ENCODE peak calls at places on chromosome 19, in six cellular contexts. T is NCI-H2029; U is stimulated activated CD8-positive, alpha-beta memory T cell treated with anti-CD3 and anti-CD28 coated beads, Interleukin-2, amount 100 ng/mL, for 1 hour; I is lower leg skin; F is AML-193; K is A549. R is an unnamed sample.

GRCh38 chr19:18150776-18151624 is 2.0 kb upstream of the PIK3R2 start:
- DNase-seq in I (no peak), U (no peak), T (no peak), K (no peak), F (no peak), R (no peak)

GRCh38 chr19:17352608-17353280 is 15.4 kb downstream of the GTPBP3 start:
- DNase-seq in I (no peak), T (no peak), K (no peak), U (no peak), F (no peak), R (no peak)

GRCh38 chr19:8256276-8257051 is 47.3 kb downstream of the CERS4 start:
- DNase-seq in K (no peak), T (no peak), I (no peak), U (no peak), F (no peak), R (no peak)

GRCh38 chr19:11247934-11248333 is 8.5 kb downstream of the ANGPTL8 start:
- DNase-seq in F (no peak), I (no peak), T (no peak), K (no peak), U (no peak), R (no peak)

GRCh38 chr19:46376241-46377153 is 29.6 kb downstream of the PPP5C start:
- DNase-seq in T (no peak), K (no peak), U (no peak), F (no peak), I (no peak), R (no peak)

GRCh38 chr19:39415111-39416046 is 2.9 kb downstream of the PLEKHG2 start:
- DNase-seq in K (no peak), T (no peak), F (no peak), I (no peak), U (no peak), R (no peak)

GRCh38 chr19:40613669-40614594 is 12.8 kb downstream of the LTBP4 start:
- DNase-seq in U (peak), K (peak), I (peak), T (peak), F (no peak), R (peak)

GRCh38 chr19:38952395-38953165 is 21.8 kb downstream of the MRPS12 start:
- DNase-seq in F (peak), K (peak), I (no peak), T (peak), U (no peak), R (no peak)

GRCh38 chr19:7482584-7483439 is 6.0 kb downstream of the PEX11G start:
- DNase-seq in I (no peak), T (peak), K (no peak), F (no peak), U (no peak), R (no peak)

GRCh38 chr19:36152061-36152885 is at the start of gene COX7A1:
- DNase-seq in I (peak), F (no peak), U (no peak), K (no peak), T (no peak), R (no peak)

GRCh38 chr19:18254546-18255500 is 19.4 kb downstream of the IQCN start:
- DNase-seq in F (no peak), T (peak), K (no peak), U (no peak), I (no peak), R (no peak)

GRCh38 chr19:39078436-39079200 is 5.5 kb upstream of the ACP7 start:
- DNase-seq in F (no peak), K (peak), U (no peak), T (no peak), I (no peak), R (no peak)

GRCh38 chr19:45273532-45273877 is 22.4 kb downstream of the MARK4 start:
- DNase-seq in I (no peak), F (no peak), K (no peak), T (no peak), U (no peak), R (no peak)

GRCh38 chr19:18156841-18157464 is 4.0 kb downstream of the PIK3R2 start:
- DNase-seq in U (no peak), I (peak), K (peak), T (peak), F (no peak), R (no peak)

GRCh38 chr19:4517451-4518057 is 732 bp downstream of the PLIN4 start:
- DNase-seq in F (no peak), T (no peak), U (no peak), K (no peak), I (no peak), R (no peak)

GRCh38 chr19:33310606-33311325 is 8.4 kb upstream of the CEBPA start:
- DNase-seq in T (peak), I (no peak), K (no peak), F (no peak), U (no peak), R (no peak)

GRCh38 chr19:9885077-9885552 is 50.0 kb downstream of the PIN1 start:
- DNase-seq in T (no peak), U (no peak), I (peak), F (no peak), K (no peak), R (no peak)

GRCh38 chr19:38233740-38234251 is 9.8 kb upstream of the DPF1 start:
- DNase-seq in T (peak), U (peak), K (peak), I (peak), F (peak), R (peak)

R was measured in GM18507.